ENCODE peak calls at places on chromosomes 1 and 21, in six cellular contexts. P is K562, R is GM12878, H is HepG2, I is A549, O is upper lobe of left lung. Y is an unnamed sample.

GRCh38 chr1:234585333-234586055 is 24.5 kb downstream of the IRF2BP2 start:
- ATAC-seq in P (no peak), R (no peak), H (no peak), I (peak), O (no peak), Y (peak)

GRCh38 chr1:229035054-229035747 is 235.7 kb upstream of the RAB4A start:
- ATAC-seq in P (no peak), R (peak), H (no peak), I (no peak), O (no peak), Y (no peak)

GRCh38 chr1:89050649-89051033 is 14.4 kb downstream of the GBP1 start:
- ATAC-seq in P (peak), R (no peak), H (no peak), I (no peak), O (peak), Y (no peak)

GRCh38 chr1:169138866-169139670 is 32.6 kb downstream of the ATP1B1 start:
- ATAC-seq in P (no peak), R (peak), H (peak), I (peak), O (no peak), Y (no peak)

GRCh38 chr21:41703857-41704501 is 62.9 kb downstream of the RIPK4 start:
- ATAC-seq in P (no peak), R (no peak), H (peak), I (no peak), O (no peak), Y (no peak)

GRCh38 chr21:31317688-31318087 is 26.4 kb downstream of the TIAM1 start:
- ATAC-seq in P (no peak), R (peak), H (no peak), I (no peak), O (no peak), Y (no peak)

GRCh38 chr1:16143566-16144324 is 12.1 kb downstream of the EPHA2 start:
- ATAC-seq in P (peak), R (no peak), H (peak), I (peak), O (peak), Y (no peak)

GRCh38 chr1:217090073-217090911 is 367.1 kb upstream of the ESRRG start:
- ATAC-seq in P (no peak), R (no peak), H (no peak), I (peak), O (no peak), Y (no peak)

GRCh38 chr1:184242507-184242943 is 144.3 kb upstream of the C1orf21 start:
- ATAC-seq in P (peak), R (no peak), H (no peak), I (peak), O (peak), Y (peak)

GRCh38 chr1:151435174-151435573 is 24.1 kb downstream of the POGZ start:
- ATAC-seq in P (no peak), R (no peak), H (no peak), I (no peak), O (no peak), Y (peak)

GRCh38 chr1:208015255-208015654 is 104.3 kb upstream of the CD34 start:
- ATAC-seq in P (no peak), R (no peak), H (no peak), I (no peak), O (peak), Y (no peak)

GRCh38 chr1:180094705-180095280 is 59.9 kb upstream of the QSOX1 start:
- ATAC-seq in P (no peak), R (no peak), H (no peak), I (no peak), O (no peak), Y (no peak)

GRCh38 chr1:14755518-14756252 is 157.2 kb downstream of the KAZN start:
- ATAC-seq in P (peak), R (peak), H (no peak), I (no peak), O (no peak), Y (no peak)

GRCh38 chr1:59565611-59566410 is 248.9 kb upstream of the HOOK1 start:
- ATAC-seq in P (no peak), R (no peak), H (no peak), I (no peak), O (no peak), Y (no peak)

GRCh38 chr1:194339451-194339850 is 1153.0 kb upstream of the B3GALT2 start:
- ATAC-seq in P (no peak), R (no peak), H (no peak), I (no peak), O (no peak), Y (no peak)

GRCh38 chr1:38941527-38942019 is at the start of gene RHBDL2:
- ATAC-seq in P (peak), R (no peak), H (peak), I (peak), O (peak), Y (peak)

GRCh38 chr1:91981996-91982609 is 32.9 kb downstream of the BRDT start:
- ATAC-seq in P (no peak), R (no peak), H (no peak), I (no peak), O (no peak), Y (no peak)

GRCh38 chr1:209405183-209405823 is 178.2 kb upstream of the CAMK1G start:
- ATAC-seq in P (no peak), R (peak), H (no peak), I (peak), O (no peak), Y (no peak)

GRCh38 chr1:209653915-209654351 is 1.7 kb upstream of the LAMB3 start:
- ATAC-seq in P (no peak), R (peak), H (peak), I (no peak), O (no peak), Y (no peak)

GRCh38 chr1:151944110-151944858 is 35.0 kb upstream of the THEM4 start:
- ATAC-seq in P (no peak), R (no peak), H (no peak), I (peak), O (peak), Y (peak)

GRCh38 chr1:223109581-223110026 is 33.4 kb downstream of the TLR5 start:
- ATAC-seq in P (no peak), R (no peak), H (peak), I (no peak), O (no peak), Y (no peak)

GRCh38 chr1:230345139-230345885 is 80.8 kb downstream of the PGBD5 start:
- ATAC-seq in P (no peak), R (no peak), H (no peak), I (no peak), O (no peak), Y (no peak)

GRCh38 chr1:238469146-238469601 is 578.5 kb upstream of the ZP4 start:
- ATAC-seq in P (no peak), R (no peak), H (no peak), I (no peak), O (no peak), Y (no peak)

GRCh38 chr21:37157938-37158337 is 84.9 kb downstream of the TTC3 start:
- ATAC-seq in P (peak), R (no peak), H (no peak), I (no peak), O (no peak), Y (no peak)

GRCh38 chr1:114173704-114174103 is 20.0 kb upstream of the SYT6 start:
- ATAC-seq in P (no peak), R (no peak), H (no peak), I (no peak), O (no peak), Y (no peak)
- TF ChIP-seq CTCF in P (no peak), R (no peak), H (no peak), I (no peak), O (no peak), Y (no peak)

DNA sequence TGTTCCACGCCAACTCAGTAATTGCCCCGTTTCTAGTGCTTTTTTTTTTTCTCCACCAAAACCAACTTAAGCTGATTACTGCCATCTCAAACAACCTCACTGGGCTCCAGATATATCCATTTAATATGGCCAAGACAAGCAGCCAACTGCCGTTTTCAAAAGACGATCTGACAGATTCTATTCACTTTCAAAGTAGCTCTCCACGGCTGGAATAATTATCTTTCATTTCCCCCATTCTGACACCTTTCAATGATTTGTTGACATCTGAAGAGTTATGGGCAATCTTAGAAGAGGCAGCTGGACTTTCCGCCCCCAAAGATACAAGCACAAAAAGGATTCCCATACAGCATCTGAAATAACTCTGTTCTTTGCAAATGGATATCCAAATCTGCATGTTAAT is 56.0 kb downstream of the OLIG1 start:
- ATAC-seq in P (no peak), R (no peak), H (no peak), I (no peak), O (no peak), Y (no peak)
- TF ChIP-seq EP300 in P (no peak), R (no peak), H (no peak), I (no peak), O (no peak), Y (no peak)

DNA sequence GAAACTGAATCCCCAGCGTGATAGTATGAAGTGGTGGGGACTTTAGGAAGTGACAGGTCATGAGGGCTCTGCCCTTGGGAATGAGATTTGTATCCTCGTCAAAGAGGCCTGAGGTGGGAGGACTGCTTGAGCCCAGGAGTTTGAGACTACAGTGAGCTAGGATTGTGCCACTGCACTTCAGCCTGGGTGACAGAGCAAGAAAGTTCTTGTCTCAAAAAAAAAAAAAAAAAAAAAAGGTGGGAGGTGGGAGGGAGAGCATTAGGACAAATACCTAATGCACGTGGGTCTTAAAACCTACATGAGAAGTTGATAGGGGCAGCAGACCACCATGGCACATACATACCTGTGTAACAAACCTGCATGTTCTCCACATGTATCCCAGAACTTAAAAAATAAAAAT is 24.0 kb upstream of the RERE start:
- ATAC-seq in P (no peak), R (no peak), H (no peak), I (no peak), O (no peak), Y (no peak)
- TF ChIP-seq POLR2A in P (no peak), R (no peak), H (no peak), I (no peak), O (no peak), Y (no peak)

GRCh38 chr21:34801519-34802132 is 132.8 kb downstream of the CLIC6 start:
- ATAC-seq in P (peak), R (peak), H (peak), I (peak), O (no peak), Y (no peak)
- TF ChIP-seq CTCF in P (peak), R (peak), H (peak), I (peak), O (no peak), Y (no peak)

GRCh38 chr1:19436716-19437476 is 48.4 kb downstream of the CAPZB start:
- ATAC-seq in P (peak), R (no peak), H (peak), I (no peak), O (no peak), Y (peak)
- TF ChIP-seq EP300 in P (no peak), R (no peak), H (peak), I (no peak), O (no peak), Y (no peak)

GRCh38 chr1:20663969-20664715 is 3.0 kb upstream of the DDOST start:
- ATAC-seq in P (no peak), R (no peak), H (no peak), I (no peak), O (no peak), Y (no peak)

GRCh38 chr1:20662110-20662475 is 924 bp upstream of the DDOST start:
- ATAC-seq in P (peak), R (no peak), H (peak), I (peak), O (no peak), Y (no peak)

GRCh38 chr1:20663365-20663764 is 2.2 kb upstream of the DDOST start:
- ATAC-seq in P (no peak), R (no peak), H (no peak), I (no peak), O (no peak), Y (no peak)

GRCh38 chr1:20660363-20661234 is 570 bp downstream of the DDOST start:
- ATAC-seq in P (no peak), R (peak), H (no peak), I (no peak), O (peak), Y (no peak)

GRCh38 chr1:20661235-20662109 is at the start of gene DDOST:
- ATAC-seq in P (peak), R (peak), H (peak), I (peak), O (peak), Y (peak)
- TF ChIP-seq POLR2A in P (peak), R (peak), H (peak), I (peak), O (no peak), Y (peak)

GRCh38 chr1:197998110-197998509 is 80.9 kb downstream of the LHX9 start:
- ATAC-seq in P (no peak), R (peak), H (no peak), I (no peak), O (no peak), Y (no peak)
- TF ChIP-seq CTCF in P (peak), R (no peak), H (peak), I (no peak), O (no peak), Y (no peak)

DNA sequence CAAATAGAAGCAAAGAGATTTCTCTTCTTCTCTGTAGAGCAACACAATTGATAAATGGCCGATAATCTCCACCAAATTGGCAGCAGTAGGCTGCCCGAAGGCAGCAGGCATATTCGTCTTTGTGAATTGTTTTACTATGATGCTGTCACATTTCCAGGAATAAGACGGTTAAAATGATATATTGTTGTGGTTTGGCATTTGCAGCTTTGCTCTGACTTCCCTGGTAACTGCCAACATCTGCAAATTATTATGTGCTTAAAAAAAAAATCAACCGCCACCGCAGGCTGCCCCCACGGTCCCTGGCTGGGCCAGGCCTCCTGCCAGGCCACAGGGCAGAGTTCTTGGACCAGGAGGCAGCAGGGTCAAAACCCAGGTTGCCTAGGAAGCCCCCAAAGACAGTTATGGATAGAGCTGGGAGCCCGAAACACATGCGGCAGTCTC is 179.3 kb downstream of the ETS2 start:
- ATAC-seq in P (no peak), R (peak), H (no peak), I (no peak), O (no peak), Y (no peak)
- TF ChIP-seq EP300 in P (no peak), R (no peak), H (no peak), I (no peak), O (no peak), Y (no peak)